ENCODE peak calls at places on chromosome 9, in nine cellular contexts. D is upper lobe of right lung, U is amniotic epithelial cell, E is posterior vena cava, L is SJSA1, Y is iris pigment epithelial cell, V is mucosa of descending colon, Z is gastrocnemius medialis, B is NCI-H82. N is an unnamed sample.

GRCh38 chr9:82209797-82210470 is 221.4 kb downstream of the SPATA31D1 start:
- DNase-seq in V (no peak), Y (no peak), E (no peak), L (no peak), B (no peak), U (no peak), Z (no peak), D (no peak), N (no peak)

GRCh38 chr9:96661711-96662110 is 6.6 kb upstream of the PRXL2C start:
- DNase-seq in U (no peak), Y (peak; percentile 44), B (no peak), E (no peak), L (no peak), V (no peak), D (no peak), Z (no peak), N (peak; percentile 69)

GRCh38 chr9:35797311-35798109 is 6.1 kb downstream of the NPR2 start:
- DNase-seq in Z (no peak), E (no peak), V (no peak), U (no peak), D (no peak), L (no peak), B (no peak), Y (no peak), N (peak; percentile 28)

GRCh38 chr9:127897194-127897692 is 2.2 kb downstream of the ST6GALNAC6 start:
- DNase-seq in U (peak; percentile 90), Z (peak; percentile 89), B (peak; percentile 79), D (peak; percentile 86), L (no peak), E (peak; percentile 91), Y (peak; percentile 82), V (no peak), N (peak; percentile 81)

GRCh38 chr9:129262261-129262660 is 84.2 kb upstream of the IER5L start:
- DNase-seq in B (no peak), Z (no peak), D (peak; percentile 37), Y (no peak), U (no peak), L (no peak), E (peak; percentile 69), V (peak; percentile 15), N (no peak)

GRCh38 chr9:83521017-83521810 is 17.0 kb downstream of the FRMD3 start:
- DNase-seq in E (no peak), V (no peak), Z (no peak), D (no peak), Y (no peak), B (no peak), U (no peak), L (no peak), N (no peak)

GRCh38 chr9:20604561-20604960 is 17.7 kb downstream of the MLLT3 start:
- DNase-seq in U (peak; percentile 5), D (no peak), L (peak; percentile 43), V (no peak), Z (no peak), B (no peak), E (no peak), Y (peak; percentile 61), N (peak; percentile 39)

GRCh38 chr9:134324359-134325095 is 1.7 kb upstream of the RXRA start:
- DNase-seq in E (peak; percentile 80), D (no peak), V (peak; percentile 59), B (no peak), L (peak; percentile 39), Z (no peak), U (peak; percentile 50), Y (peak; percentile 47), N (peak; percentile 46)

GRCh38 chr9:116860509-116861120 is 173.5 kb downstream of the TRIM32 start:
- DNase-seq in B (peak; percentile 90), E (peak; percentile 88), L (peak; percentile 37), Y (peak; percentile 60), U (peak; percentile 24), D (no peak), Z (peak; percentile 19), V (no peak), N (peak; percentile 77)

GRCh38 chr9:27791311-27791710 is 218.0 kb upstream of the C9orf72 start:
- DNase-seq in U (no peak), E (no peak), Z (no peak), D (no peak), V (no peak), Y (peak; percentile 24), L (no peak), B (peak; percentile 40), N (peak; percentile 77)

GRCh38 chr9:121483473-121484031 is 16.1 kb downstream of the GGTA1 start:
- DNase-seq in L (no peak), V (no peak), E (no peak), Y (no peak), D (no peak), Z (no peak), B (no peak), U (no peak), N (no peak)

GRCh38 chr9:108994695-108995094 is 18.6 kb downstream of the CTNNAL1 start:
- DNase-seq in V (no peak), B (no peak), D (no peak), Z (no peak), U (peak; percentile 46), E (no peak), L (no peak), Y (peak; percentile 84), N (peak; percentile 87)

GRCh38 chr9:112925058-112925641 is 34.5 kb upstream of the SLC46A2 start:
- DNase-seq in E (no peak), L (no peak), U (peak; percentile 13), B (peak; percentile 80), D (no peak), Y (peak; percentile 30), V (no peak), Z (no peak), N (peak; percentile 49)

GRCh38 chr9:105880517-105880916 is 186.2 kb downstream of the TMEM38B start:
- DNase-seq in D (no peak), Z (no peak), E (no peak), Y (no peak), L (no peak), B (no peak), V (no peak), U (no peak), N (no peak)

GRCh38 chr9:87564111-87564510 is 66.4 kb downstream of the DAPK1 start:
- DNase-seq in B (no peak), Y (no peak), V (no peak), U (no peak), E (no peak), D (no peak), L (peak; percentile 98), Z (no peak), N (peak; percentile 34)

GRCh38 chr9:2291980-2292704 is 277.0 kb downstream of the SMARCA2 start:
- DNase-seq in L (no peak), Z (peak; percentile 81), B (peak; percentile 33), D (no peak), Y (peak; percentile 31), E (no peak), U (peak; percentile 63), V (no peak), N (peak; percentile 99)

GRCh38 chr9:91809581-91810285 is 140.3 kb downstream of the ROR2 start:
- DNase-seq in Z (no peak), V (no peak), Y (peak; percentile 33), D (no peak), E (peak; percentile 73), B (no peak), L (no peak), U (peak; percentile 46), N (peak; percentile 28)

GRCh38 chr9:129968690-129969485 is 74.1 kb downstream of the FNBP1 start:
- DNase-seq in Z (no peak), V (no peak), E (no peak), B (no peak), D (no peak), Y (peak; percentile 89), L (peak; percentile 69), U (peak; percentile 96), N (no peak)

GRCh38 chr9:134162212-134162775 is 2.1 kb downstream of the RNU6ATAC start:
- DNase-seq in D (no peak), B (no peak), Z (no peak), U (no peak), V (no peak), E (peak; percentile 70), L (no peak), Y (no peak), N (no peak)

GRCh38 chr9:68797116-68797515 is 92.1 kb downstream of the PIP5K1B start:
- DNase-seq in V (no peak), U (no peak), Z (no peak), Y (no peak), B (no peak), L (no peak), D (no peak), E (no peak), N (no peak)

GRCh38 chr9:91843623-91844111 is 106.4 kb downstream of the ROR2 start:
- DNase-seq in Z (no peak), D (no peak), L (no peak), Y (peak; percentile 26), B (peak; percentile 13), E (peak; percentile 84), V (no peak), U (peak; percentile 49), N (no peak)